ENCODE peak calls at places on chromosome 14, in six cellular contexts. M is NCI-H1092 treated with DMSO at 0.1 percent for 48 hours; D is RWPE1; S is activated naive CD4-positive, alpha-beta T cell treated with anti-CD3 and anti-CD28 coated beads, Interleukin-2, amount 50 U/mL, for 72 hours; R is fibroblast of the aortic adventitia; A is glutamatergic neuron. G is an unnamed sample.

GRCh38 chr14:53793790-53794560 is 162.7 kb downstream of the BMP4 start:
- DNase-seq in M (peak), D (no peak), S (no peak), R (peak), A (no peak), G (no peak)

GRCh38 chr14:69459122-69459521 is 25.4 kb upstream of the PLEKHD1 start:
- DNase-seq in M (no peak), D (no peak), S (no peak), R (no peak), A (no peak), G (no peak)

GRCh38 chr14:92986254-92987147 is 63.6 kb downstream of the CHGA start:
- DNase-seq in M (no peak), D (no peak), S (no peak), R (peak), A (no peak), G (peak)

GRCh38 chr14:79018846-79019245 is 848.7 kb downstream of the NRXN3 start:
- DNase-seq in M (no peak), D (peak), S (no peak), R (peak), A (no peak), G (peak)

GRCh38 chr14:37089410-37089809 is 83.0 kb downstream of the SLC25A21 start:
- DNase-seq in M (no peak), D (no peak), S (no peak), R (no peak), A (no peak), G (no peak)

GRCh38 chr14:33184587-33184986 is 245.9 kb downstream of the NPAS3 start:
- DNase-seq in M (peak), D (no peak), S (no peak), R (peak), A (no peak), G (peak)

GRCh38 chr14:101823511-101824120 is 62.1 kb downstream of the PPP2R5C start:
- DNase-seq in M (no peak), D (no peak), S (peak), R (peak), A (no peak), G (no peak)

GRCh38 chr14:92794547-92794941 is 439 bp downstream of the GOLGA5 start:
- DNase-seq in M (no peak), D (no peak), S (no peak), R (peak), A (peak), G (no peak)

G was measured in COLO829.